ENCODE peak calls at places on chromosomes 16 and 17, in six cellular contexts. Q is T-helper 2 cell; E is fibroblast of mammary gland; B is SK-MEL-5; D is endothelial cell; H is CD4-positive, alpha-beta T cell. N is an unnamed sample.

GRCh38 chr17:16217002-16217635 is at the start of gene PIGL:
- DNase-seq in Q (peak), E (peak), B (peak), D (peak), H (peak), N (peak)

GRCh38 chr16:3961449-3961849 is 80.9 kb upstream of the CREBBP start:
- DNase-seq in Q (no peak), E (peak), B (peak), D (no peak), H (no peak), N (peak)

GRCh38 chr17:3447625-3448024 is 14.0 kb upstream of the OR1E2 start:
- DNase-seq in Q (no peak), E (peak), B (peak), D (peak), H (no peak), N (no peak)

GRCh38 chr17:42891539-42892152 is 9.0 kb upstream of the G6PC1 start:
- DNase-seq in Q (no peak), E (no peak), B (no peak), D (no peak), H (no peak), N (peak)

GRCh38 chr17:66625321-66625767 is 209.6 kb upstream of the CACNG5 start:
- DNase-seq in Q (no peak), E (peak), B (peak), D (no peak), H (no peak), N (peak)

GRCh38 chr17:80115159-80115558 is 13.8 kb downstream of the GAA start:
- DNase-seq in Q (no peak), E (no peak), B (no peak), D (no peak), H (no peak), N (no peak)

GRCh38 chr17:15909481-15909991 is 35.4 kb upstream of the ADORA2B start:
- DNase-seq in Q (no peak), E (peak), B (no peak), D (no peak), H (no peak), N (peak)

GRCh38 chr16:7304932-7305331 is 27.7 kb upstream of the RBFOX1 start:
- DNase-seq in Q (no peak), E (no peak), B (no peak), D (no peak), H (no peak), N (no peak)

N was measured in AG10803.